ENCODE peak calls at places on chromosomes 13 and 19, in seven cellular contexts. D is adrenal gland, G is tibial nerve, B is PC-9, Y is GM23338, J is testis, N is fibroblast of lung. R is an unnamed sample.

GRCh38 chr13:35789335-35790166 is 313.1 kb upstream of the MAB21L1 start:
- DNase-seq in D (no peak), G (no peak), B (no peak), Y (peak; percentile 53), J (no peak), N (peak; percentile 62), R (no peak)

GRCh38 chr13:83879431-83880171 is 2.7 kb downstream of the SLITRK1 start:
- DNase-seq in D (no peak), G (no peak), B (no peak), Y (peak; percentile 32), J (no peak), N (no peak), R (no peak)

GRCh38 chr13:80604094-80604493 is 263.2 kb upstream of the SPRY2 start:
- DNase-seq in D (no peak), G (no peak), B (no peak), Y (peak; percentile 8), J (peak; percentile 38), N (no peak), R (no peak)

GRCh38 chr13:36163809-36164308 is 32.7 kb upstream of the DCLK1 start:
- DNase-seq in D (peak; percentile 16), G (peak; percentile 88), B (peak; percentile 76), Y (peak; percentile 21), J (peak; percentile 58), N (peak; percentile 97), R (no peak)

GRCh38 chr13:93776936-93777335 is 550.3 kb downstream of the GPC6 start:
- DNase-seq in D (no peak), G (no peak), B (no peak), Y (peak; percentile 26), J (no peak), N (no peak), R (no peak)

GRCh38 chr19:2616741-2617392 is 85.6 kb downstream of the GNG7 start:
- DNase-seq in D (no peak), G (no peak), B (no peak), Y (no peak), J (no peak), N (no peak), R (no peak)

GRCh38 chr13:67229438-67230242 is 496 bp downstream of the PCDH9 start:
- DNase-seq in D (no peak), G (no peak), B (no peak), Y (peak; percentile 10), J (no peak), N (peak; percentile 20), R (no peak)

GRCh38 chr19:39046037-39046821 is 13.9 kb upstream of the FBXO27 start:
- DNase-seq in D (no peak), G (no peak), B (peak; percentile 79), Y (peak; percentile 41), J (peak; percentile 65), N (no peak), R (no peak)

GRCh38 chr13:103471896-103472295 is 405.7 kb upstream of the SLC10A2 start:
- DNase-seq in D (no peak), G (no peak), B (peak; percentile 84), Y (peak; percentile 48), J (no peak), N (no peak), R (no peak)

GRCh38 chr13:26517931-26518330 is 39.6 kb upstream of the WASF3 start:
- DNase-seq in D (no peak), G (no peak), B (no peak), Y (no peak), J (no peak), N (no peak), R (no peak)

GRCh38 chr13:22961835-22962537 is 218.8 kb upstream of the SGCG start:
- DNase-seq in D (no peak), G (no peak), B (no peak), Y (no peak), J (no peak), N (no peak), R (no peak)

GRCh38 chr13:112819816-112820215 is 130.0 kb downstream of the ATP11A start:
- DNase-seq in D (no peak), G (no peak), B (no peak), Y (no peak), J (no peak), N (no peak), R (no peak)

GRCh38 chr13:101706651-101707050 is 254.2 kb downstream of the ITGBL1 start:
- DNase-seq in D (no peak), G (no peak), B (no peak), Y (no peak), J (no peak), N (peak; percentile 99), R (no peak)

GRCh38 chr13:69524459-69525155 is 583.0 kb upstream of the ATXN8OS start:
- DNase-seq in D (no peak), G (no peak), B (no peak), Y (peak; percentile 38), J (no peak), N (peak; percentile 9), R (no peak)

GRCh38 chr19:55644842-55645511 is 1.5 kb downstream of the ZNF581 start:
- DNase-seq in D (no peak), G (no peak), B (no peak), Y (no peak), J (no peak), N (no peak), R (no peak)

GRCh38 chr13:43072394-43072793 is 49.0 kb downstream of the DNAJC15 start:
- DNase-seq in D (peak; percentile 25), G (peak; percentile 46), B (no peak), Y (peak; percentile 32), J (peak; percentile 44), N (peak; percentile 51), R (no peak)

GRCh38 chr19:47310819-47311218 is 1.2 kb downstream of the C5AR1 start:
- DNase-seq in D (peak; percentile 49), G (no peak), B (peak; percentile 89), Y (no peak), J (peak; percentile 28), N (peak; percentile 52), R (no peak)

GRCh38 chr19:10145031-10145430 is 25.3 kb upstream of the EIF3G start:
- DNase-seq in D (no peak), G (no peak), B (no peak), Y (no peak), J (no peak), N (no peak), R (no peak)

GRCh38 chr19:10141479-10141878 is 21.8 kb upstream of the EIF3G start:
- DNase-seq in D (no peak), G (no peak), B (no peak), Y (no peak), J (no peak), N (no peak), R (no peak)

GRCh38 chr19:10143700-10144099 is 24.0 kb upstream of the EIF3G start:
- DNase-seq in D (no peak), G (no peak), B (no peak), Y (no peak), J (no peak), N (no peak), R (no peak)

GRCh38 chr19:10141973-10142372 is 22.3 kb upstream of the EIF3G start:
- DNase-seq in D (no peak), G (no peak), B (no peak), Y (no peak), J (no peak), N (no peak), R (no peak)

DNA sequence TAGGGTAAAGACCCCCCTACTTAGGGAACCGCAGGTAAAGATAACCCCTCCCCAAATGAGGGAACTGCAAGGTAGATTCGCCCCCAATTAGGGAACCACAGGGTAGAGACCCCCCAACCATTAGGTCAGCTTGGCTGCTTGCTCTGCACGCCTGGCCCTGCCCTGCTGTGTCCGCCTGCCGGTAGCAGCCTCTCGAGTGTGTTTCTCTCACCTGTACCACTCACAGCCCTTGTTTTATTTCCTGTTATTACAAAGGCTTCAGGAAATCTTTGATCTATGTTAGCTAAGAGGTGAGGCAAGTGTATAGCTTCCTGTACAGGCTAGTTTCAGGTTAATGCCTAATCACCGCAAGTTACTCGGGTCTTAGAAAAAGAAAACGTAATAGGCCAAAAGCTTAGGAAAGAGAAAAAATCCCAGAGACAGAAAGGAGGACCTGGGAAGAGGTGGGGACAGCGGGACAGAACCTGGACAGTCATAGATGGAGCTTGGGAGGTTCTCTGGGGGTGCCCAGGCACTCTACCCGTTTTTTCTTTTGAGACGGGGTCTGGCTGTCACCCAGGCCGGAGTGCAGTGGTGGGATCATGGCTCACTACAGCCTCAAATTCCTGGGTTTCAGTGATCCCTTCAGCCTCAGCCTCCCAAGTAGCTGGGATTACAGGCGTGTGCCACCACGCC is 23.1 kb upstream of the EIF3G start:
- DNase-seq in D (no peak), G (no peak), B (no peak), Y (no peak), J (no peak), N (no peak), R (peak; percentile 60)
- H3K4me1 ChIP-seq in D (no peaks in the 10 kb centered on the region), G (no peaks in the 10 kb centered on the region), B (no peaks in the 10 kb centered on the region), Y (no peaks in the 10 kb centered on the region), J (no peaks in the 10 kb centered on the region), N (no peaks in the 10 kb centered on the region), R (peaks cover 4% of the 10 kb centered on the region)

DNA sequence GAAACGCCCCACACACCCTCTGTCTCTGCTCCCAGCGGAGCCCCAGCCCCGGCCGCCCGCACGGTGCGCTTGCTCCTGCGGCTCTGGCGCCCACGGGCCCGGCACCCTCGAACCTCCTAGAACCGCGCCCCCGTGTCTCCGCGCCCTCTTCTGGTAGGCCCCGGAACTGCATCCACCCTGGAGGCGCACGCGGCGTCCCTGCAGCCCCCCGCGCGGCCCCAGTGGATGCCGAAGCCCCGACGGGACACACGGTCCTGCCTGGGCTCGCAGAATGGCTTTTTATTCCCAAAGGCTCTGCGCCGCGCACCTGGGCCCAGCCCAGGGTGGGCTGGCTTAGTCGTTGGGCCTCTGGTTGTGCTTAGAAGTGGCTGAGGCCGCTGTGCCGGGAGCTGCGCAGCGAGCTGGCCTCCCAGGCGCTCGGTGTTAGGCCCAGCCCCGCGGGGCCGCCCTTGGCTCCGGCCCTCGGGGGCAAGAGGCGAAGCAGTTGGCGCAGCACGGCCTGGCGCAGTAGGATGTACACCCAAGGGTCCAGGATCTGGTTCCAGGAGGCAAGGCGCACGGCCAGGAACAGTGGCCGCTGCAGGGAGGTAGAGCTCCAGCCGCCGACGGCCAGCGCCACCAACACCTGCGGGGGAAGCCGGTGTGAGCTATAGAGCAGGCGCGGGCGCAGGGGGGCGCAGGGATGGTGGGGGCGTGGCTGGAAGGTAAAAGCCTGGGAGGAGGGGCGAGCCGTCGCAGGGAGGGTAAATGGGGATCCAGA is 2.8 kb downstream of the PTGER1 start:
- DNase-seq in D (peak; percentile 68), G (peak; percentile 38), B (no peak), Y (peak; percentile 92), J (peak; percentile 79), N (peak; percentile 33), R (peak; percentile 76)
- H3K4me3 ChIP-seq in D (no peak overlapping the region), G (no peak overlapping the region), B (no peak overlapping the region), Y (peak overlapping the region; percentile 65), J (peak overlapping the region; percentile 45), N (no peak overlapping the region), R (no peak overlapping the region)

GRCh38 chr13:27971776-27972618 is 2.9 kb upstream of the CDX2 start:
- DNase-seq in D (no peak), G (no peak), B (no peak), Y (no peak), J (no peak), N (no peak), R (no peak)
- H3K4me1 ChIP-seq in D (no peaks in the 10 kb centered on the region), G (peaks cover 18% of the 10 kb centered on the region), B (no peaks in the 10 kb centered on the region), Y (peaks cover 54% of the 10 kb centered on the region), J (peaks cover 4% of the 10 kb centered on the region), N (no peaks in the 10 kb centered on the region), R (peaks cover 19% of the 10 kb centered on the region)

DNA sequence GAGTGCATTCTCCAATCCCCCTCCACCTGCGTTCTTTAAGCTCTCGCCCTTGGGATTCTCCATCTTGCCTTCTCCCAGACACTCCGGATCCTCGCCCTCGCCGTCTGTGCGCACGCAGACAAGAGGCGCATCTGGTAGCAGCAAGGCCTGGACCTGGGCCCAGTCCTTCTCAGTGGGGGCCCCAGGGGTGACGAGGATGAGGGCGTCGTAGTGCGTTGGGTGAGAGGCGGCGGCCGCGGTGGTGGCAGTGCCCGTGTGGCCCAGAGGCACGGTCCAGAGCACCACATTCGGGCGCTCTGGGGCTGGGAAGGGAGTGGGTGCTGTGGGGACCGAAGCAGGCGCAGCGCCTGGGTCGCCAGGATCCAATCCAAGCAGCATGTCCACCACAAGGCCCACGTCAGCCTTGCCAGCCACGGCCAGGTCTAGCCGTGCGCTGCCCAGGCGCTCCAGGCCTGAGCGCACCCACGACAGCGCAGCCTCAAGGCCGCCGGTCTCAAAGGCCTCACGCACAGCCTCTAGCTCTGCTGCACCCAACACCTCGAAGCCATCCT is 3.1 kb downstream of the IRGQ start:
- DNase-seq in D (no peak), G (no peak), B (no peak), Y (no peak), J (no peak), N (no peak), R (no peak)
- H3K4me3 ChIP-seq in D (no peak overlapping the region), G (no peak overlapping the region), B (no peak overlapping the region), Y (no peak overlapping the region), J (peak overlapping the region; percentile 35), N (no peak overlapping the region), R (no peak overlapping the region)